ENCODE peak calls at places on chromosomes 6 and 20, in nine cellular contexts. X, C, A, Z, O, T, S, G and K are unnamed samples.

GRCh38 chr6:56004421-56004820 is 129.0 kb upstream of the BMP5 start:
- DNase-seq in A (peak), O (peak), G (peak), C (no peak), S (no peak), X (no peak), T (no peak), Z (no peak), K (no peak)

GRCh38 chr6:45880139-45880538 is 135.5 kb downstream of the CLIC5 start:
- DNase-seq in S (peak), O (no peak), G (peak), X (peak), A (no peak), C (no peak), Z (no peak), T (no peak), K (peak)

GRCh38 chr6:160004419-160005160 is 35.7 kb downstream of the IGF2R start:
- DNase-seq in C (no peak), O (no peak), T (peak), G (no peak), S (no peak), A (no peak), Z (peak), X (no peak), K (no peak)

GRCh38 chr6:90435207-90435899 is 138.7 kb upstream of the BACH2 start:
- DNase-seq in S (no peak), O (no peak), X (no peak), A (no peak), C (no peak), Z (no peak), T (no peak), G (no peak), K (no peak)

GRCh38 chr6:119350202-119351004 is 842 bp upstream of the MAN1A1 start:
- DNase-seq in T (no peak), Z (no peak), A (peak), X (peak), C (peak), O (peak), G (peak), S (peak), K (peak)

GRCh38 chr6:156773935-156774871 is 3.0 kb upstream of the ARID1B start:
- DNase-seq in C (no peak), G (no peak), T (no peak), O (no peak), A (peak), Z (no peak), S (no peak), X (no peak), K (no peak)

GRCh38 chr6:53119772-53120409 is 28.8 kb downstream of the GCM1 start:
- DNase-seq in C (no peak), O (peak), G (peak), T (no peak), X (peak), A (no peak), Z (no peak), S (peak), K (peak)

GRCh38 chr6:15365273-15365687 is 119.4 kb downstream of the JARID2 start:
- DNase-seq in G (peak), S (no peak), Z (peak), A (peak), T (peak), O (peak), C (peak), X (peak), K (peak)

GRCh38 chr6:53910834-53911233 is 116.0 kb downstream of the LRRC1 start:
- DNase-seq in X (no peak), C (no peak), G (no peak), A (no peak), Z (no peak), O (no peak), T (no peak), S (no peak), K (no peak)

GRCh38 chr20:63412889-63413288 is 51.7 kb upstream of the CHRNA4 start:
- DNase-seq in T (no peak), Z (no peak), A (no peak), S (no peak), C (no peak), X (no peak), O (no peak), G (no peak), K (no peak)

GRCh38 chr20:19492116-19492515 is 265.9 kb upstream of the RIN2 start:
- DNase-seq in S (no peak), A (no peak), Z (no peak), O (no peak), C (no peak), G (no peak), X (no peak), T (no peak), K (no peak)

GRCh38 chr6:5672581-5673011 is 334.1 kb downstream of the NRN1 start:
- DNase-seq in Z (no peak), S (no peak), G (peak), C (peak), O (peak), X (peak), T (no peak), A (no peak), K (no peak)

GRCh38 chr6:38193486-38194281 is 374.2 kb downstream of the ZFAND3 start:
- DNase-seq in C (no peak), T (no peak), S (no peak), G (no peak), A (no peak), Z (no peak), X (no peak), O (no peak), K (no peak)

GRCh38 chr6:165205632-165206031 is 103.8 kb downstream of the C6orf118 start:
- DNase-seq in C (no peak), O (no peak), G (no peak), Z (no peak), T (no peak), X (no peak), S (no peak), A (no peak), K (no peak)

GRCh38 chr20:63255911-63256704 is 1.8 kb upstream of the NKAIN4 start:
- DNase-seq in X (no peak), S (no peak), C (no peak), T (no peak), G (no peak), O (peak), A (no peak), Z (no peak), K (no peak)

DNA sequence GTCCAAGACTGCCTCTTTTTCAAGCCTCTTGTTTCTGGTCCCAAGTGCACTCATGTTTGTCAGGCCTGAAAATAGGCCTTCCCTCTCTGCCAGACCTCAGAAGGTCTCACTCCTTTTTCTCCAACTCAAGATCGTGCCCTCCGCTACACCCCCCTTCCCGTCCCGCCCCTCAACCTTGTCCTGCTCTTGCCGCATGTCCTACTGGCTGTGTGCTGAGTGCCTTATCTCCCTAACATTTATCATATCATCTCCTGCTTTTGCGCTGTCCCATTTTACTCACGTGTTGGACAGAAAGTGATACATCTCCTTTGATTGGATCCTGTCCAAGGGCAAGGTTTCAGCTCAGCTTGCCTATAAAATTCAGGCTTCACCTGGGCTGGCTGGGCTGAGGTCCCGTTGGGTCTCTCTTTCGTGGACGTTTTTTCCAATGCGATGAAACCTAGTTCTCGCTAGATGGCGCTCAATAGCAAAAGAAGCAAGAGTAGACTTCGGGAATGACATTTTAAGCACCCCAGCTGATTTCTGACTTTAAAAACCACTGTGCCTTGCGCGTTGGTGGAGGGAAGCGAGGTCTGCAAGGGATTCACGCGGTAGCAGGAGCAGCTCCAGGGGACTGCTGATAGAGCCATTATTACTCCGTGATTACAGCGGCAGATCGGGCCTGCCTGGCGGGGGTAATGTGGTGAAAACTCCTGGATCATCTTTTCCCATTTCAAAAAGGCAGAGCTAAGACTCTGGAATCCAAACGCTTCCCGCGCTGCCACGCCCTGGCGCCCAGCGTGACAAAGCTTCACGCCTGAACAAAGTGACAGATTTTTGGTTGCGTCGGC is 137.6 kb downstream of the IMPG1 start:
- DNase-seq in A (peak), S (no peak), Z (no peak), O (peak), G (peak), X (peak), C (peak), T (peak), K (peak)
- TF ChIP-seq CTCF in A (peak), S (peak), Z (peak), O (peak), G (peak), X (peak), C (peak), T (peak), K (peak)

DNA sequence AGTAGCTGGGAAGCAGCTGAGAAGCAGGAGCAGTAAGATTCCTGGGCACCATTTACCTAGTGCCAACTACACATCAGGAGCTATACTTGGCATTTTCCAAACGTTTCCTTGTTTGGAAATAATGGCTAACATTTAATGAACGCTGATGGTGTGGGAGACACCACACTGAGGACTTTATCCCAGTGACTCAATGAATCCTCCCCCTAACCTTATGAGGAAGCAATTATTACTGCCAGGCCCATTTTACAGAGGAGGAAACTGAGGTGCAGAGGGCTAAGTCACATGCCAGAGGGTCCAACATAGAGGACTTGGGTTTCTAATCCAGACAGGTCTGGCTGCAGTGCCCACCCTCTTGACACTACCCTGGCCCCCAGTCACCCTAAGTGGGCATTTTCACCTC is 6.1 kb downstream of the PTGIS start:
- DNase-seq in S (peak), G (no peak), A (no peak), T (no peak), X (no peak), Z (no peak), C (no peak), O (no peak), K (no peak)
- TF ChIP-seq CTCF in S (no peak), G (no peak), A (no peak), T (no peak), X (no peak), Z (no peak), C (no peak), O (no peak), K (no peak)

GRCh38 chr6:29653452-29654038 is 3.3 kb upstream of the MOG start:
- DNase-seq in X (peak), T (peak), C (peak), S (peak), G (peak), Z (no peak), O (peak), A (peak), K (peak)

GRCh38 chr6:29661071-29661470 is 4.2 kb downstream of the MOG start:
- DNase-seq in S (no peak), C (no peak), Z (no peak), T (no peak), O (no peak), G (no peak), A (no peak), X (no peak), K (no peak)

GRCh38 chr6:29655658-29656057 is 1.2 kb upstream of the MOG start:
- DNase-seq in S (no peak), G (no peak), T (no peak), A (no peak), O (no peak), X (no peak), C (no peak), Z (no peak), K (no peak)

GRCh38 chr6:29656157-29656556 is 735 bp upstream of the MOG start:
- DNase-seq in Z (no peak), C (no peak), A (no peak), S (no peak), G (no peak), T (no peak), X (no peak), O (no peak), K (no peak)

DNA sequence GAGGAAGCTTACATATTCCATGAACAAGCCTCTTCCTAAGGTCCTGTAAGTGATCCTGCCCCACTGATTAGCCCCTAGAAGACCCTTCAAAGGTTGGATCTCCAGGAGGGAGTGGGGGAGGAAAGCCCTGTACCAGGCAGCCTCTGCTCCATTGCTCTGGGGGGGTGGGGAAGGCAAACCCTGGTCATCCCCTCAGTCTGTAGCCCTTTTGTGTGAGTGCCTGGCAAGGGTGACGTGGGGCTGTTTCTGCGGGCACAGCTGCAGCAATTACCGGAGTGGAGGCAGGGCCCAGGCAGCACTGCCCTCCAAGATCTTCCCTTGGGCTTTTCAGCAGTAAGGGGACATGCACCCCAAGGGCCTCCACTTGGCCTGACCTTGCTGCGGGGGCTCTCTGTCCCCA is at the start of gene MOG:
- DNase-seq in T (no peak), X (no peak), S (no peak), A (no peak), Z (no peak), O (no peak), C (no peak), G (no peak), K (no peak)
- TF ChIP-seq CTCF in T (no peak), X (no peak), S (no peak), A (no peak), Z (no peak), O (no peak), C (no peak), G (no peak), K (no peak)

DNA sequence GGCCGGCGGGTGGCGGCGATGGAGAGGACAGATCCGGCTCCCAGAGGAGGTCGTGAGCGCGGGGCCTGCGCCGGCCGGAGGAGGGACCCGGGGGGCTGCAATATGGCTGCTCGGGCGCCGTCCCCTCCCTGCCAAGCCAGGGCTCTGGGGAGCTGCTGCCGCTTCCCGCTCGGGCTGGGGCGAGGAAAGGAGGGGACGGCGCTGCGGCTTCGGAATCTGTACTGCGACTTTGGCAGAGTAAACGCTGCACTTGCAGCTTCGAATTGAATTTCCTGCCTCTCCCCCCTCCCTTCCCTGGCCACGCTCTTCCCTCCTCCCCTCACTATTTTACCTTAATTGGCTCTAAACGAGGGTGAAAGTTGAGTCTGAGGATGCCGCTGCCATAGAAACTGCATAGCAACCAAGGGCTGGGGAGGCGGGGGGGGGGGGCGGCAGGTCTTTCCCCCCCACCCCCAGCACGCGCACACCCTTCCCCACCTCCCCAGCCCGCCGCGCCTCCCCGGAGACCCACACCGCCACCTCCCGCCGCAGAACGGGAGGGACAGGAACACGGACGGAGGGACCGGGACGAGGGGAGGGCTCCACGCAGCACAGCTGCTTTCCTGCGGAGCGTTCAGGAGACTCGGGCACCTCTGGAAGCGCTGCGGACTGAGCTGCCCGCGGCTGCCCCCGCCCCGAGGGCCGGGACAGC is 93.9 kb downstream of the RNASET2 start:
- DNase-seq in X (no peak), Z (no peak), T (peak), G (no peak), S (no peak), C (no peak), O (no peak), A (no peak), K (peak)
- TF ChIP-seq CTCF in X (no peak), Z (no peak), T (no peak), G (no peak), S (no peak), C (no peak), O (no peak), A (no peak), K (no peak)

GRCh38 chr6:13926378-13926777 is 1.6 kb downstream of the RNF182 start:
- DNase-seq in G (no peak), O (no peak), A (no peak), T (no peak), X (no peak), S (no peak), C (no peak), Z (no peak), K (no peak)

GRCh38 chr6:13924146-13924948 is 405 bp upstream of the RNF182 start:
- DNase-seq in O (no peak), A (peak), X (peak), S (no peak), C (peak), Z (peak), T (peak), G (peak), K (no peak)

GRCh38 chr6:13929196-13929595 is 4.4 kb downstream of the RNF182 start:
- DNase-seq in G (no peak), O (no peak), Z (no peak), S (no peak), A (no peak), T (no peak), X (no peak), C (no peak), K (no peak)

GRCh38 chr6:13924949-13925881 is at the start of gene RNF182:
- DNase-seq in X (no peak), T (no peak), A (peak), Z (no peak), G (no peak), C (no peak), O (no peak), S (no peak), K (peak)

GRCh38 chr6:13927203-13927602 is 2.5 kb downstream of the RNF182 start:
- DNase-seq in X (no peak), Z (no peak), A (no peak), C (no peak), T (no peak), O (no peak), G (no peak), S (no peak), K (no peak)
- TF ChIP-seq CTCF in X (no peak), Z (no peak), A (no peak), C (peak), T (no peak), O (no peak), G (no peak), S (no peak), K (no peak)

GRCh38 chr6:87968435-87969278 is 79.0 kb upstream of the SPACA1 start:
- DNase-seq in G (no peak), C (no peak), X (no peak), O (peak), Z (peak), S (no peak), T (peak), A (no peak), K (peak)
- TF ChIP-seq CTCF in G (no peak), C (peak), X (no peak), O (no peak), Z (no peak), S (no peak), T (no peak), A (no peak), K (no peak)

DNA sequence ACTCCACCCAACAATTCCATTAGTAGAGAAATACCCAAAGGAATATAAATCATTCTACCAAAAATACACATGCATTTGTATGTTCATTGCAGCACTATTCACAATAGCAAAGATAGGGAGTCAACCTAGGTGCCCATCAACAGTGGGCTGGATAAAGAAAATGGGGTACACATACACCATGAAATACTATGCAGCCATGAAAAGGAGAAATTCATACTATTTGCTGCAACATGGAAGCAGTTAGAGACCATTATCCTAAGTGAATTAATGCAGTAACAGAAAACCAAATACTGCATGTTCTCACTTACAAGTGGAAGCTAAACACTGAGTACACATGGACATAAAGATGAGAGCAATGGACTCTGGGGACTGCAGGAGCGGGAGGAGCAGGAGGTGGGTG is 72.4 kb upstream of the MBOAT1 start:
- DNase-seq in X (no peak), T (no peak), G (no peak), A (no peak), Z (no peak), C (no peak), O (no peak), S (no peak), K (no peak)
- TF ChIP-seq CTCF in X (no peak), T (no peak), G (no peak), A (no peak), Z (no peak), C (no peak), O (no peak), S (no peak), K (no peak)

DNA sequence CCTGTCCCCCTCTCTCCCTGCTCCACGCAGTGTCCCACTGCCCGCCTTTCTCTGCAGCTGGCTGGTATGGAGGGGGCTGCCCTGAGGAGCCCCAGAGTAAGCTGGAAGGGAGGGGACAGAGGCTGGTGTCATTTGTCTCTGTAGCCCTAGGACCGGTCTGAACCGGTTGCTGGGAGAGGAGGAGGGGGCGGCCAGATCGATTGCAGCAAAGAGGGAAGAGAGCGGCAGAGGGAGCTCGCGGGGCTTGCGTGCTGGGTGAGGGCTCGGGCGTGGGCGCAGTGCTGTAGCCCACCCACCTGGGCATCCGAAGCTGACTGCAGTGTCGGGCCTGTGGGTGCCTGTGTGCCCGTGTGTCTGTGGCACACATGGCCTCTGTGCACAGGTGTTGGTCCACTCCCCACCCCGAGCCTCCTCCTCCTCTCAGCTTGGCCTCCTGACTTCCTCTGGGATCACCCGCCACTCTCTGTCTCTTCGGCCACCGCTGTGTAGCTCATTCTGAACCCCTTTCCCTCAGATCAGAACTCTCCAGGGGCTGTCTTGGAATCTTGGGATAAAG is 50.7 kb downstream of the SRC start:
- DNase-seq in X (no peak), G (no peak), A (peak), Z (no peak), O (no peak), S (no peak), T (no peak), C (no peak), K (no peak)
- TF ChIP-seq CTCF in X (no peak), G (no peak), A (peak), Z (no peak), O (no peak), S (no peak), T (no peak), C (no peak), K (no peak)